ENCODE peak calls at places on chromosomes 13 and 19, in six cellular contexts. One of them, this sample, is unnamed.

GRCh38 chr19:19405919-19406877 is 723 bp downstream of the GATAD2A start:
- DNase-seq in CD8-positive, alpha-beta memory T cell: peak; percentile 53
- DNase-seq in brain microvascular endothelial cell: no peak
- DNase-seq in CD8-positive, alpha-beta T cell: peak; percentile 60
- DNase-seq in Peyer's patch: peak; percentile 56
- DNase-seq in psoas muscle: peak; percentile 72
- DNase-seq in this sample: no peak

GRCh38 chr13:112703935-112704633 is 14.2 kb downstream of the ATP11A start:
- DNase-seq in CD8-positive, alpha-beta T cell: no peak
- DNase-seq in brain microvascular endothelial cell: no peak
- DNase-seq in psoas muscle: peak; percentile 29
- DNase-seq in Peyer's patch: no peak
- DNase-seq in CD8-positive, alpha-beta memory T cell: no peak
- DNase-seq in this sample: peak; percentile 27

GRCh38 chr13:42272115-42272756 is at the start of gene AKAP11:
- DNase-seq in psoas muscle: peak; percentile 72
- DNase-seq in Peyer's patch: peak; percentile 54
- DNase-seq in CD8-positive, alpha-beta T cell: peak; percentile 71
- DNase-seq in CD8-positive, alpha-beta memory T cell: no peak
- DNase-seq in brain microvascular endothelial cell: peak; percentile 24
- DNase-seq in this sample: peak; percentile 66

GRCh38 chr19:5149930-5150329 is 181.0 kb downstream of the KDM4B start:
- DNase-seq in CD8-positive, alpha-beta memory T cell: no peak
- DNase-seq in brain microvascular endothelial cell: no peak
- DNase-seq in Peyer's patch: no peak
- DNase-seq in CD8-positive, alpha-beta T cell: no peak
- DNase-seq in psoas muscle: no peak
- DNase-seq in this sample: no peak

GRCh38 chr13:113032291-113032690 is 63.3 kb downstream of the MCF2L start:
- DNase-seq in CD8-positive, alpha-beta T cell: no peak
- DNase-seq in CD8-positive, alpha-beta memory T cell: no peak
- DNase-seq in psoas muscle: no peak
- DNase-seq in Peyer's patch: no peak
- DNase-seq in brain microvascular endothelial cell: no peak
- DNase-seq in this sample: no peak

GRCh38 chr19:41265376-41266153 is 1.4 kb downstream of the HNRNPUL1 start:
- DNase-seq in psoas muscle: no peak
- DNase-seq in CD8-positive, alpha-beta memory T cell: no peak
- DNase-seq in CD8-positive, alpha-beta T cell: no peak
- DNase-seq in brain microvascular endothelial cell: peak; percentile 45
- DNase-seq in Peyer's patch: peak; percentile 26
- DNase-seq in this sample: no peak

GRCh38 chr13:50611117-50611781 is 232.2 kb downstream of the DLEU7 start:
- DNase-seq in Peyer's patch: no peak
- DNase-seq in CD8-positive, alpha-beta T cell: no peak
- DNase-seq in psoas muscle: no peak
- DNase-seq in CD8-positive, alpha-beta memory T cell: no peak
- DNase-seq in brain microvascular endothelial cell: no peak
- DNase-seq in this sample: no peak

GRCh38 chr19:5826531-5827341 is 12.8 kb downstream of the FUT6 start:
- DNase-seq in CD8-positive, alpha-beta T cell: peak; percentile 51
- DNase-seq in CD8-positive, alpha-beta memory T cell: peak; percentile 16
- DNase-seq in psoas muscle: no peak
- DNase-seq in Peyer's patch: peak; percentile 23
- DNase-seq in brain microvascular endothelial cell: no peak
- DNase-seq in this sample: no peak

GRCh38 chr19:10885241-10886169 is 14.2 kb downstream of the CARM1 start:
- DNase-seq in psoas muscle: no peak
- DNase-seq in CD8-positive, alpha-beta T cell: no peak
- DNase-seq in brain microvascular endothelial cell: no peak
- DNase-seq in Peyer's patch: no peak
- DNase-seq in CD8-positive, alpha-beta memory T cell: no peak
- DNase-seq in this sample: no peak

GRCh38 chr13:75356426-75356825 is 125.5 kb downstream of the TBC1D4 start:
- DNase-seq in Peyer's patch: no peak
- DNase-seq in psoas muscle: no peak
- DNase-seq in brain microvascular endothelial cell: peak; percentile 35
- DNase-seq in CD8-positive, alpha-beta T cell: no peak
- DNase-seq in CD8-positive, alpha-beta memory T cell: no peak
- DNase-seq in this sample: no peak

GRCh38 chr19:12838182-12838890 is at the start of gene MAST1:
- DNase-seq in CD8-positive, alpha-beta T cell: peak; percentile 59
- DNase-seq in brain microvascular endothelial cell: no peak
- DNase-seq in CD8-positive, alpha-beta memory T cell: peak; percentile 50
- DNase-seq in psoas muscle: peak; percentile 51
- DNase-seq in Peyer's patch: no peak
- DNase-seq in this sample: no peak

GRCh38 chr13:100300708-100301107 is 211.8 kb downstream of the PCCA start:
- DNase-seq in psoas muscle: no peak
- DNase-seq in CD8-positive, alpha-beta T cell: no peak
- DNase-seq in brain microvascular endothelial cell: no peak
- DNase-seq in CD8-positive, alpha-beta memory T cell: no peak
- DNase-seq in Peyer's patch: no peak
- DNase-seq in this sample: peak; percentile 65

GRCh38 chr13:84096221-84096620 is 213.9 kb upstream of the SLITRK1 start:
- DNase-seq in CD8-positive, alpha-beta T cell: no peak
- DNase-seq in CD8-positive, alpha-beta memory T cell: no peak
- DNase-seq in brain microvascular endothelial cell: peak; percentile 1
- DNase-seq in Peyer's patch: no peak
- DNase-seq in psoas muscle: no peak
- DNase-seq in this sample: no peak

GRCh38 chr19:41570179-41570578 is 5.8 kb upstream of the CEACAM21 start:
- DNase-seq in CD8-positive, alpha-beta memory T cell: no peak
- DNase-seq in psoas muscle: no peak
- DNase-seq in CD8-positive, alpha-beta T cell: no peak
- DNase-seq in brain microvascular endothelial cell: no peak
- DNase-seq in Peyer's patch: no peak
- DNase-seq in this sample: no peak

GRCh38 chr13:114105351-114106225 is 26.8 kb downstream of the RASA3 start:
- DNase-seq in brain microvascular endothelial cell: no peak
- DNase-seq in Peyer's patch: no peak
- DNase-seq in CD8-positive, alpha-beta memory T cell: no peak
- DNase-seq in psoas muscle: peak; percentile 57
- DNase-seq in CD8-positive, alpha-beta T cell: no peak
- DNase-seq in this sample: no peak

GRCh38 chr13:99314640-99315176 is 7.5 kb upstream of the GPR183 start:
- DNase-seq in Peyer's patch: no peak
- DNase-seq in CD8-positive, alpha-beta T cell: no peak
- DNase-seq in brain microvascular endothelial cell: peak; percentile 94
- DNase-seq in CD8-positive, alpha-beta memory T cell: peak; percentile 40
- DNase-seq in psoas muscle: no peak
- DNase-seq in this sample: no peak

GRCh38 chr19:54648129-54648528 is 14.7 kb upstream of the LILRB4 start:
- DNase-seq in psoas muscle: no peak
- DNase-seq in CD8-positive, alpha-beta T cell: no peak
- DNase-seq in Peyer's patch: no peak
- DNase-seq in brain microvascular endothelial cell: no peak
- DNase-seq in CD8-positive, alpha-beta memory T cell: no peak
- DNase-seq in this sample: no peak

GRCh38 chr19:54570316-54570715 is 3.3 kb upstream of the LILRA2 start:
- DNase-seq in CD8-positive, alpha-beta memory T cell: no peak
- DNase-seq in brain microvascular endothelial cell: no peak
- DNase-seq in Peyer's patch: no peak
- DNase-seq in psoas muscle: no peak
- DNase-seq in CD8-positive, alpha-beta T cell: no peak
- DNase-seq in this sample: no peak

GRCh38 chr19:46783670-46784069 is 4.7 kb downstream of the SLC1A5 start:
- DNase-seq in CD8-positive, alpha-beta T cell: no peak
- DNase-seq in brain microvascular endothelial cell: no peak
- DNase-seq in CD8-positive, alpha-beta memory T cell: no peak
- DNase-seq in Peyer's patch: no peak
- DNase-seq in psoas muscle: no peak
- DNase-seq in this sample: no peak

GRCh38 chr19:41623360-41623759 is 3.5 kb downstream of the CEACAM4 start:
- DNase-seq in brain microvascular endothelial cell: no peak
- DNase-seq in CD8-positive, alpha-beta T cell: no peak
- DNase-seq in CD8-positive, alpha-beta memory T cell: no peak
- DNase-seq in psoas muscle: no peak
- DNase-seq in Peyer's patch: no peak
- DNase-seq in this sample: no peak

GRCh38 chr19:52007436-52007804 is 591 bp downstream of the ZNF615 start:
- DNase-seq in Peyer's patch: no peak
- DNase-seq in CD8-positive, alpha-beta memory T cell: no peak
- DNase-seq in CD8-positive, alpha-beta T cell: no peak
- DNase-seq in brain microvascular endothelial cell: no peak
- DNase-seq in psoas muscle: no peak
- DNase-seq in this sample: no peak

GRCh38 chr13:73693215-73693614 is 441.0 kb downstream of the KLF12 start:
- DNase-seq in Peyer's patch: no peak
- DNase-seq in CD8-positive, alpha-beta memory T cell: no peak
- DNase-seq in psoas muscle: no peak
- DNase-seq in CD8-positive, alpha-beta T cell: no peak
- DNase-seq in brain microvascular endothelial cell: no peak
- DNase-seq in this sample: no peak

GRCh38 chr13:31895687-31896086 is 135.9 kb upstream of the FRY start:
- DNase-seq in Peyer's patch: no peak
- DNase-seq in CD8-positive, alpha-beta T cell: no peak
- DNase-seq in brain microvascular endothelial cell: no peak
- DNase-seq in CD8-positive, alpha-beta memory T cell: no peak
- DNase-seq in psoas muscle: no peak
- DNase-seq in this sample: no peak

GRCh38 chr19:50667759-50668231 is 18.6 kb downstream of the C19orf81 start:
- DNase-seq in psoas muscle: no peak
- DNase-seq in CD8-positive, alpha-beta memory T cell: no peak
- DNase-seq in brain microvascular endothelial cell: no peak
- DNase-seq in CD8-positive, alpha-beta T cell: no peak
- DNase-seq in Peyer's patch: no peak
- DNase-seq in this sample: no peak

GRCh38 chr19:38649305-38650179 is 2.1 kb downstream of the ACTN4 start:
- DNase-seq in CD8-positive, alpha-beta memory T cell: no peak
- DNase-seq in brain microvascular endothelial cell: no peak
- DNase-seq in CD8-positive, alpha-beta T cell: no peak
- DNase-seq in psoas muscle: peak; percentile 70
- DNase-seq in Peyer's patch: no peak
- DNase-seq in this sample: no peak

GRCh38 chr13:114004416-114005205 is 30.7 kb upstream of the C13orf46 start:
- DNase-seq in brain microvascular endothelial cell: peak; percentile 97
- DNase-seq in CD8-positive, alpha-beta memory T cell: no peak
- DNase-seq in psoas muscle: peak; percentile 52
- DNase-seq in CD8-positive, alpha-beta T cell: no peak
- DNase-seq in Peyer's patch: no peak
- DNase-seq in this sample: no peak

GRCh38 chr19:40219721-40220276 is 1.6 kb upstream of the TTC9B start:
- DNase-seq in brain microvascular endothelial cell: peak; percentile 73
- DNase-seq in psoas muscle: no peak
- DNase-seq in Peyer's patch: no peak
- DNase-seq in CD8-positive, alpha-beta T cell: no peak
- DNase-seq in CD8-positive, alpha-beta memory T cell: no peak
- DNase-seq in this sample: no peak

GRCh38 chr13:111531505-111531904 is 211.1 kb downstream of the TEX29 start:
- DNase-seq in psoas muscle: no peak
- DNase-seq in CD8-positive, alpha-beta T cell: no peak
- DNase-seq in CD8-positive, alpha-beta memory T cell: no peak
- DNase-seq in brain microvascular endothelial cell: peak; percentile 10
- DNase-seq in Peyer's patch: no peak
- DNase-seq in this sample: peak; percentile 44

DNA sequence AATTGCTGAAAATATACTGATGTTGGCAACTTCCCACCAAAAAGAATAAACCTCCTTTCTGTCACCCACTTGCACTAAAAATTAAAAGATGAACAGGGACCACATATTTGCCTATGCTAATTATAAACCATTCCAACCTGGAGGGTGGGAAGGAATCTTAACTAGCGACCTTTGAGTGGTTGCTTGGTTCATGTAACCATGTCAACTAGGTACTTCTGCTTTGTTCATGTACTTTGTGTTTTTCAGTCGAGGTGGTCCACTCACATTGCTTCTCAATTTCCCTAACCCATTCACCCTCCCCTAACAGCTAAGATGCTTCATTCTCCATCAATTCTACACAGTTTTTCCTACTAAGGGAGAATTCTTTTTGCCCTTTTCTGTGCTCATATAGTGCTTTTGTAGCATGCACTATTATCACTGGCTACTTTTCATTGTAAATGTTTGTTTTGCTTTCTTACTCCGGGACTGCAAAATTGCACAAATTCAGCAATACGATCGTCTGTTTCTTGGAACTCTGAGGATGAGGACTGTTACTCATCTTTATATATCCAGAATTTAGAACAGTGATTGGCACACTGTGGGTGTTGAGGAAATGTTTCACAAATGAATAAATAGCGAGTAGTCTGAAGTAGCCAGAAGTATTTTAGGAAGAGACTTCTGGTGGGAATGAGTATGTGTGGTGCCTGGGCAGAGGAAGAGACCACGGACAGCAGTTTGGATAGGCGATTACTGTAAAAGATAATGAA is 187.5 kb downstream of the GPC6 start:
- DNase-seq in CD8-positive, alpha-beta T cell: no peak
- DNase-seq in CD8-positive, alpha-beta memory T cell: no peak
- DNase-seq in brain microvascular endothelial cell: peak; percentile 8
- DNase-seq in Peyer's patch: no peak
- DNase-seq in psoas muscle: no peak
- DNase-seq in this sample: no peak
- H3K4me3 ChIP-seq in CD8-positive, alpha-beta T cell: no peak overlapping the region
- H3K4me3 ChIP-seq in CD8-positive, alpha-beta memory T cell: no peak overlapping the region
- H3K4me3 ChIP-seq in brain microvascular endothelial cell: no peak overlapping the region
- H3K4me3 ChIP-seq in Peyer's patch: no peak overlapping the region
- H3K4me3 ChIP-seq in psoas muscle: no peak overlapping the region
- H3K4me3 ChIP-seq in this sample: no peak overlapping the region

GRCh38 chr19:558770-559439 is 13.5 kb upstream of the BSG start:
- DNase-seq in brain microvascular endothelial cell: no peak
- DNase-seq in Peyer's patch: no peak
- DNase-seq in psoas muscle: no peak
- DNase-seq in CD8-positive, alpha-beta memory T cell: no peak
- DNase-seq in CD8-positive, alpha-beta T cell: no peak
- DNase-seq in this sample: no peak
- H3K4me3 ChIP-seq in brain microvascular endothelial cell: no peak overlapping the region
- H3K4me3 ChIP-seq in Peyer's patch: no peak overlapping the region
- H3K4me3 ChIP-seq in psoas muscle: no peak overlapping the region
- H3K4me3 ChIP-seq in CD8-positive, alpha-beta memory T cell: no peak overlapping the region
- H3K4me3 ChIP-seq in CD8-positive, alpha-beta T cell: no peak overlapping the region
- H3K4me3 ChIP-seq in this sample: no peak overlapping the region

DNA sequence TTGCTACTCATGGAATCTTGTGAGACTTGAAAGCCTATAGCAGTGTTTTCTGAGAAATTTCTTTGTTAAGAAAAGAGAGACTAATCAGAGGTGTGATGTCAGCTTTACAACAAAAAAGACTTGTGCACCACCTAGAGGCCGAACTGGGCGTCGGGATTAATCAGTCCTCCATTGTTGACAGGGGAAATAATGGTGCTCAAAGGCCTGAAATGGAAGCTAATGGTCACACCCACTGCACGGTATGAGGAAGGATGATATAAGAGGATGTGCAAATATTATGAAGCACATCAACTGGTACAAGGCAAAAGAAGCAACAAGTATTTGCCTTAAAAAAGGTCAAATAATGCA is 480.2 kb upstream of the MIR17HG start:
- DNase-seq in Peyer's patch: no peak
- DNase-seq in CD8-positive, alpha-beta T cell: no peak
- DNase-seq in brain microvascular endothelial cell: peak; percentile 64
- DNase-seq in psoas muscle: peak; percentile 46
- DNase-seq in CD8-positive, alpha-beta memory T cell: no peak
- DNase-seq in this sample: no peak
- H3K4me3 ChIP-seq in Peyer's patch: no peak overlapping the region
- H3K4me3 ChIP-seq in CD8-positive, alpha-beta T cell: no peak overlapping the region
- H3K4me3 ChIP-seq in brain microvascular endothelial cell: no peak overlapping the region
- H3K4me3 ChIP-seq in psoas muscle: no peak overlapping the region
- H3K4me3 ChIP-seq in CD8-positive, alpha-beta memory T cell: no peak overlapping the region
- H3K4me3 ChIP-seq in this sample: no peak overlapping the region

GRCh38 chr19:3478409-3479176 is 1.7 kb downstream of the SMIM24 start:
- DNase-seq in Peyer's patch: no peak
- DNase-seq in psoas muscle: no peak
- DNase-seq in CD8-positive, alpha-beta T cell: peak; percentile 55
- DNase-seq in CD8-positive, alpha-beta memory T cell: no peak
- DNase-seq in brain microvascular endothelial cell: no peak
- DNase-seq in this sample: no peak
- H3K4me3 ChIP-seq in Peyer's patch: peak overlapping the region; percentile 56
- H3K4me3 ChIP-seq in psoas muscle: no peak overlapping the region
- H3K4me3 ChIP-seq in CD8-positive, alpha-beta T cell: peak overlapping the region; percentile 43
- H3K4me3 ChIP-seq in CD8-positive, alpha-beta memory T cell: no peak overlapping the region
- H3K4me3 ChIP-seq in brain microvascular endothelial cell: no peak overlapping the region
- H3K4me3 ChIP-seq in this sample: no peak overlapping the region

GRCh38 chr13:61414136-61414535 is 1.5 kb downstream of the PCDH20 start:
- DNase-seq in brain microvascular endothelial cell: no peak
- DNase-seq in CD8-positive, alpha-beta memory T cell: no peak
- DNase-seq in psoas muscle: no peak
- DNase-seq in CD8-positive, alpha-beta T cell: no peak
- DNase-seq in Peyer's patch: no peak
- DNase-seq in this sample: no peak
- H3K4me3 ChIP-seq in brain microvascular endothelial cell: peak overlapping the region; percentile 49
- H3K4me3 ChIP-seq in CD8-positive, alpha-beta memory T cell: no peak overlapping the region
- H3K4me3 ChIP-seq in psoas muscle: peak overlapping the region; percentile 33
- H3K4me3 ChIP-seq in CD8-positive, alpha-beta T cell: no peak overlapping the region
- H3K4me3 ChIP-seq in Peyer's patch: peak overlapping the region; percentile 49
- H3K4me3 ChIP-seq in this sample: peak overlapping the region; percentile 64